ENCODE peak calls at places on chromosomes 11 and 22, in four cellular contexts. R is A172, E is Calu3, Y is HTR-8/SVneo. W is an unnamed sample.

GRCh38 chr11:70456921-70457532 is 58.7 kb downstream of the CTTN start:
- DNase-seq in R (peak), E (no peak), Y (no peak), W (no peak)

GRCh38 chr22:42897960-42898359 is 40.9 kb upstream of the ARFGAP3 start:
- DNase-seq in R (no peak), E (no peak), Y (no peak), W (no peak)

GRCh38 chr22:17257091-17257490 is 37.9 kb upstream of the ADA2 start:
- DNase-seq in R (no peak), E (no peak), Y (no peak), W (no peak)

GRCh38 chr11:108364159-108364558 is 103.2 kb downstream of the C11orf65 start:
- DNase-seq in R (no peak), E (no peak), Y (no peak), W (no peak)

GRCh38 chr11:109138200-109138599 is 283.8 kb upstream of the C11orf87 start:
- DNase-seq in R (no peak), E (no peak), Y (no peak), W (no peak)

GRCh38 chr11:132346558-132347148 is 976.2 kb downstream of the NTM start:
- DNase-seq in R (no peak), E (no peak), Y (no peak), W (no peak)

GRCh38 chr11:10268746-10269487 is 25.1 kb downstream of the SBF2 start:
- DNase-seq in R (no peak), E (no peak), Y (no peak), W (no peak)

GRCh38 chr22:24994070-24994763 is 41.7 kb downstream of the KIAA1671 start:
- DNase-seq in R (peak), E (peak), Y (no peak), W (no peak)

GRCh38 chr22:46853191-46853590 is 90.7 kb downstream of the TBC1D22A start:
- DNase-seq in R (no peak), E (no peak), Y (no peak), W (no peak)

GRCh38 chr11:18731427-18731826 is 5.4 kb upstream of the IGSF22 start:
- DNase-seq in R (no peak), E (no peak), Y (no peak), W (no peak)

GRCh38 chr11:1486054-1486825 is at the start of gene MOB2:
- DNase-seq in R (peak), E (peak), Y (no peak), W (peak)

GRCh38 chr22:19376971-19377370 is 54.6 kb downstream of the HIRA start:
- DNase-seq in R (no peak), E (no peak), Y (no peak), W (no peak)

GRCh38 chr11:28619870-28620540 is 511.8 kb downstream of the METTL15 start:
- DNase-seq in R (peak), E (peak), Y (no peak), W (no peak)

GRCh38 chr11:64545605-64546004 is 45.4 kb upstream of the SLC22A12 start:
- DNase-seq in R (peak), E (peak), Y (peak), W (no peak)

GRCh38 chr11:48064306-48064705 is 83.9 kb downstream of the PTPRJ start:
- DNase-seq in R (peak), E (no peak), Y (peak), W (no peak)

W was measured in body of pancreas.